ENCODE peak calls at places on chromosomes 12 and 14, in eight cellular contexts. S, Z, P, K, O, L, C and A are unnamed samples.

GRCh38 chr14:103161054-103161397 is 37.8 kb downstream of the TNFAIP2 start:
- DNase-seq in C (peak), Z (no peak), S (no peak), L (no peak), O (no peak), K (no peak), P (no peak), A (no peak)

GRCh38 chr12:90888316-90888715 is 66.7 kb downstream of the CCER1 start:
- DNase-seq in C (no peak), S (no peak), L (no peak), O (no peak), K (no peak), Z (no peak), P (no peak), A (no peak)

GRCh38 chr12:64621257-64621942 is 11.1 kb downstream of the RASSF3 start:
- DNase-seq in L (no peak), Z (no peak), K (no peak), O (no peak), S (no peak), C (no peak), P (no peak), A (no peak)

GRCh38 chr12:92044435-92044834 is 101.2 kb downstream of the BTG1 start:
- DNase-seq in S (no peak), K (no peak), O (no peak), L (no peak), Z (no peak), P (no peak), C (no peak), A (no peak)

GRCh38 chr14:89491701-89492381 is 74.8 kb upstream of the FOXN3 start:
- DNase-seq in L (no peak), Z (no peak), O (no peak), K (no peak), P (no peak), S (no peak), C (no peak), A (no peak)

GRCh38 chr12:53219956-53220856 is 11.8 kb downstream of the RARG start:
- DNase-seq in L (peak), K (peak), O (peak), P (peak), S (peak), Z (peak), C (peak), A (peak)

GRCh38 chr12:27822076-27822712 is 42.2 kb upstream of the MANSC4 start:
- DNase-seq in L (no peak), Z (peak), C (no peak), O (no peak), S (no peak), K (no peak), P (no peak), A (peak)

GRCh38 chr12:107973950-107974349 is 155.1 kb upstream of the WSCD2 start:
- DNase-seq in O (no peak), Z (no peak), L (no peak), S (no peak), K (no peak), C (no peak), P (no peak), A (no peak)

GRCh38 chr12:79844693-79845092 is 90.2 kb downstream of the PPP1R12A start:
- DNase-seq in K (no peak), P (no peak), C (no peak), L (no peak), Z (no peak), O (peak), S (no peak), A (no peak)

GRCh38 chr14:64973826-64974225 is 1.7 kb upstream of the RAB15 start:
- DNase-seq in O (no peak), K (no peak), L (no peak), Z (no peak), P (no peak), C (no peak), S (no peak), A (no peak)

GRCh38 chr14:20781805-20782204 is 737 bp downstream of the RNASE6 start:
- DNase-seq in S (no peak), O (no peak), P (no peak), C (no peak), Z (no peak), K (no peak), L (peak), A (no peak)

GRCh38 chr14:70416322-70416716 is 571 bp downstream of the SYNJ2BP start:
- DNase-seq in C (no peak), P (no peak), Z (no peak), S (no peak), O (no peak), L (no peak), K (no peak), A (no peak)

GRCh38 chr12:101570022-101570421 is 24.7 kb upstream of the MYBPC1 start:
- DNase-seq in K (no peak), Z (no peak), P (no peak), S (no peak), C (no peak), O (no peak), L (no peak), A (no peak)

GRCh38 chr14:77641534-77642341 is 25.3 kb upstream of the SPTLC2 start:
- DNase-seq in C (peak), O (no peak), K (peak), Z (peak), P (peak), S (peak), L (no peak), A (peak)

GRCh38 chr12:16266085-16266484 is 11.4 kb downstream of the SLC15A5 start:
- DNase-seq in C (no peak), O (no peak), L (no peak), K (no peak), S (no peak), Z (no peak), P (no peak), A (no peak)

GRCh38 chr12:57603323-57603722 is 1.3 kb upstream of the DTX3 start:
- DNase-seq in P (no peak), C (no peak), O (no peak), K (no peak), Z (no peak), L (no peak), S (no peak), A (no peak)

GRCh38 chr14:105486974-105487448 is 325 bp downstream of the CRIP1 start:
- DNase-seq in C (peak), L (no peak), K (no peak), O (no peak), P (peak), S (no peak), Z (peak), A (peak)

GRCh38 chr12:89354630-89354931 is 2.3 kb upstream of the DUSP6 start:
- DNase-seq in Z (no peak), P (no peak), K (peak), C (no peak), S (no peak), L (no peak), O (no peak), A (no peak)

GRCh38 chr14:70654609-70655008 is 12.9 kb downstream of the TTC9 start:
- DNase-seq in C (no peak), S (no peak), Z (no peak), P (no peak), K (peak), L (no peak), O (no peak), A (peak)

GRCh38 chr12:92560713-92561542 is 141.9 kb upstream of the PLEKHG7 start:
- DNase-seq in C (no peak), L (no peak), K (no peak), P (no peak), S (no peak), O (no peak), Z (no peak), A (no peak)

GRCh38 chr14:24921903-24922302 is 128.0 kb downstream of the STXBP6 start:
- DNase-seq in Z (no peak), O (no peak), P (no peak), S (no peak), K (no peak), C (no peak), L (no peak), A (no peak)

GRCh38 chr12:105343836-105344235 is 13.3 kb downstream of the C12orf75 start:
- DNase-seq in K (no peak), O (no peak), P (no peak), C (no peak), Z (no peak), L (no peak), S (no peak), A (no peak)

GRCh38 chr12:57765003-57765697 is 1.7 kb downstream of the CYP27B1 start:
- DNase-seq in P (peak), Z (peak), C (peak), L (no peak), O (peak), K (peak), S (peak), A (peak)

GRCh38 chr12:55697686-55698085 is 10.0 kb downstream of the ITGA7 start:
- DNase-seq in S (no peak), Z (no peak), O (no peak), K (no peak), P (no peak), L (no peak), C (peak), A (no peak)

GRCh38 chr14:69910871-69911270 is 31.7 kb downstream of the SMOC1 start:
- DNase-seq in S (no peak), P (no peak), K (no peak), O (no peak), C (no peak), L (no peak), Z (no peak), A (no peak)

GRCh38 chr12:15423629-15424028 is 101.3 kb downstream of the PTPRO start:
- DNase-seq in S (no peak), K (no peak), P (no peak), Z (no peak), O (no peak), L (no peak), C (no peak), A (no peak)

GRCh38 chr14:24831677-24832076 is 197.7 kb upstream of the GZMB start:
- DNase-seq in Z (no peak), K (no peak), S (no peak), P (no peak), L (no peak), O (no peak), C (no peak), A (no peak)

GRCh38 chr14:38255673-38256357 is at the start of gene CLEC14A:
- DNase-seq in O (no peak), K (peak), Z (peak), C (peak), P (peak), L (no peak), S (no peak), A (no peak)

GRCh38 chr12:132075026-132075713 is 68.9 kb downstream of the DDX51 start:
- DNase-seq in K (no peak), L (no peak), C (no peak), S (no peak), Z (no peak), P (no peak), O (no peak), A (no peak)

GRCh38 chr12:14952295-14952995 is 9.0 kb downstream of the ARHGDIB start:
- DNase-seq in Z (peak), S (no peak), L (peak), O (peak), C (no peak), K (peak), P (no peak), A (peak)

GRCh38 chr14:44505588-44505987 is 1.5 kb downstream of the FSCB start:
- DNase-seq in C (no peak), O (no peak), P (no peak), Z (no peak), S (no peak), K (no peak), L (no peak), A (no peak)

GRCh38 chr14:89807151-89807550 is 147.4 kb downstream of the EFCAB11 start:
- DNase-seq in S (no peak), K (no peak), O (no peak), Z (no peak), C (no peak), L (no peak), P (no peak), A (no peak)

GRCh38 chr12:124337628-124338027 is 42.7 kb downstream of the RFLNA start:
- DNase-seq in O (no peak), S (no peak), K (no peak), P (no peak), Z (no peak), C (peak), L (no peak), A (no peak)

GRCh38 chr12:115670869-115671268 is 606.6 kb downstream of the MED13L start:
- DNase-seq in Z (no peak), O (no peak), K (no peak), L (no peak), C (no peak), S (no peak), P (no peak), A (no peak)
- H3K27ac ChIP-seq in Z (no peak), O (no peak), K (no peak), L (no peak), C (no peak), S (no peak), P (no peak), A (no peak)

GRCh38 chr12:46908236-46908935 is 82.6 kb upstream of the SLC38A4 start:
- DNase-seq in K (no peak), L (no peak), Z (no peak), C (no peak), P (no peak), S (no peak), O (no peak), A (no peak)

GRCh38 chr12:46907791-46908190 is 82.0 kb upstream of the SLC38A4 start:
- DNase-seq in Z (no peak), P (no peak), C (no peak), O (no peak), S (no peak), K (no peak), L (no peak), A (no peak)

GRCh38 chr12:46904406-46905240 is 78.8 kb upstream of the SLC38A4 start:
- DNase-seq in L (no peak), Z (no peak), C (no peak), P (no peak), O (no peak), K (no peak), S (no peak), A (no peak)

GRCh38 chr12:46910830-46911229 is 85.0 kb upstream of the SLC38A4 start:
- DNase-seq in C (no peak), S (no peak), K (no peak), P (no peak), Z (no peak), O (no peak), L (no peak), A (no peak)

DNA sequence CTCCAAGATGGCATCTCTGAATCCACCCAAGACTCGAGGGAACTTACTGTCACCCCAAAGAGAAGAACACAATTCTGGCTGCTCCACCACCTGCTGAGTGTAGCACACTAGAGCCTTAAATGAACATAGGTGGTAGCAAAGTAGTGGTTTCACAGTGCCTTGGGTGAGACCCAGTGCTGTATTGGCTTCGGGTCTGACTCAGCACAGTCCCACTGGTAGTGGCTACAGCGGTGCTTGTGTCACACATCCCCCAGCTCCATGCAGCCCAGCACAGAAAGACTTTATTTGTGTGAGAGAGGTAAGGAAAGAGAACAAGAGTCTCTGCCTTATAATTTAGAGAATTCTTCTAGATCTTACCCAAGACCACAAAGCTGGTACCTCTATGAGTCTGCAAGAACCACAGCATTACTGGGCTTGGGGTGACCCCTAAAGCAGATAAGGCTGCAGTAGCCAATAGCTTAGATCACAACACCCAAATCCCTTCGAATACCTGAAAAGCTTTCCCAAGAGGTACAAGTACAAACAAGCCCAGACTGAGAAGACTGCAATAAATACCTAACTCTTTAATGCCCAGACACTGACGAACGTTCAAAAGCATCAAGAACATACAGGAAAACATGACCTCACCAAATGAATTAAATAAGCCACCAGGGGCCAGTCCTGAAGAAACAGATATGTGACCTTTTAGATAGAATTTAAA is 83.3 kb upstream of the SLC38A4 start:
- DNase-seq in S (no peak), O (no peak), K (no peak), L (no peak), Z (no peak), P (no peak), C (no peak), A (no peak)
- H3K27ac ChIP-seq in S (no peak), O (no peak), K (no peak), L (no peak), Z (no peak), P (no peak), C (no peak), A (no peak)

GRCh38 chr12:11738450-11738849 is 89.0 kb downstream of the ETV6 start:
- DNase-seq in Z (no peak), K (no peak), C (no peak), S (peak), P (no peak), L (no peak), O (no peak), A (no peak)

GRCh38 chr12:11731455-11731854 is 82.0 kb downstream of the ETV6 start:
- DNase-seq in L (no peak), O (no peak), Z (no peak), P (no peak), K (no peak), C (no peak), S (no peak), A (no peak)

GRCh38 chr12:11732023-11732422 is 82.5 kb downstream of the ETV6 start:
- DNase-seq in S (no peak), P (no peak), K (no peak), Z (no peak), L (no peak), O (no peak), C (no peak), A (no peak)

GRCh38 chr12:11732760-11733159 is 83.3 kb downstream of the ETV6 start:
- DNase-seq in C (no peak), Z (no peak), L (no peak), P (no peak), O (no peak), S (no peak), K (no peak), A (no peak)

GRCh38 chr12:11734781-11735180 is 85.3 kb downstream of the ETV6 start:
- DNase-seq in K (no peak), L (no peak), P (no peak), O (no peak), C (no peak), Z (no peak), S (no peak), A (no peak)
- H3K27ac ChIP-seq in K (no peak), L (no peak), P (no peak), O (no peak), C (no peak), Z (no peak), S (no peak), A (no peak)

DNA sequence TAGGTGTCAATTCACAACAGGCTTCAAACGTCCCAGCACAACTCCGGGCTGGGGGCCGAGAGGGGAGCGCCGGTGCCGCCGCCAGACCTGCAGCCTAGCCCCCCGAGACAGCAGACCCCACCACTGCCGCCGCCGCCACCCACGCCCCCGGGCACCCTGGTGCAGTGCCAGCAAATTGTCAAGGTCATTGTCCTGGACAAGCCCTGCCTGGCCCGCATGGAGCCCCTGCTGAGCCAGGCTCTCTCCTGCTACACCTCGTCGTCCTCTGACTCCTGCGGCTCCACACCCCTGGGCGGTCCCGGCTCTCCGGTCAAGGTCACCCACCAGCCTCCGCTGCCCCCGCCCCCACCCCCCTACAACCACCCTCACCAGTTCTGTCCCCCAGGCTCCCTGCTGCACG is 39.4 kb downstream of the SLC6A12 start:
- DNase-seq in K (no peak), C (no peak), S (no peak), P (no peak), O (no peak), Z (no peak), L (no peak), A (no peak)
- H3K27ac ChIP-seq in K (no peak), C (no peak), S (no peak), P (no peak), O (no peak), Z (no peak), L (no peak), A (no peak)

GRCh38 chr14:36652542-36653201 is 9.0 kb upstream of the PAX9 start:
- DNase-seq in O (no peak), P (no peak), L (no peak), Z (no peak), C (no peak), K (no peak), S (no peak), A (no peak)
- H3K27ac ChIP-seq in O (no peak), P (no peak), L (no peak), Z (no peak), C (no peak), K (no peak), S (no peak), A (no peak)

GRCh38 chr14:22403286-22403685 is 185.7 kb downstream of the DAD1 start:
- DNase-seq in Z (no peak), O (no peak), C (no peak), S (no peak), P (no peak), L (no peak), K (no peak), A (no peak)
- H3K27ac ChIP-seq in Z (no peak), O (no peak), C (no peak), S (no peak), P (no peak), L (no peak), K (no peak), A (no peak)

GRCh38 chr12:11565752-11566151 is 83.7 kb upstream of the ETV6 start:
- DNase-seq in L (no peak), O (no peak), Z (no peak), S (no peak), K (no peak), C (no peak), P (no peak), A (no peak)

GRCh38 chr12:11568155-11568761 is 81.2 kb upstream of the ETV6 start:
- DNase-seq in C (no peak), O (no peak), S (no peak), L (no peak), Z (no peak), P (no peak), K (no peak), A (no peak)

GRCh38 chr12:11561416-11561815 is 88.1 kb upstream of the ETV6 start:
- DNase-seq in O (no peak), Z (no peak), C (no peak), S (no peak), K (no peak), P (no peak), L (no peak), A (no peak)

GRCh38 chr12:11563785-11564739 is 85.4 kb upstream of the ETV6 start:
- DNase-seq in C (no peak), P (no peak), L (no peak), O (no peak), S (no peak), Z (no peak), K (no peak), A (no peak)

DNA sequence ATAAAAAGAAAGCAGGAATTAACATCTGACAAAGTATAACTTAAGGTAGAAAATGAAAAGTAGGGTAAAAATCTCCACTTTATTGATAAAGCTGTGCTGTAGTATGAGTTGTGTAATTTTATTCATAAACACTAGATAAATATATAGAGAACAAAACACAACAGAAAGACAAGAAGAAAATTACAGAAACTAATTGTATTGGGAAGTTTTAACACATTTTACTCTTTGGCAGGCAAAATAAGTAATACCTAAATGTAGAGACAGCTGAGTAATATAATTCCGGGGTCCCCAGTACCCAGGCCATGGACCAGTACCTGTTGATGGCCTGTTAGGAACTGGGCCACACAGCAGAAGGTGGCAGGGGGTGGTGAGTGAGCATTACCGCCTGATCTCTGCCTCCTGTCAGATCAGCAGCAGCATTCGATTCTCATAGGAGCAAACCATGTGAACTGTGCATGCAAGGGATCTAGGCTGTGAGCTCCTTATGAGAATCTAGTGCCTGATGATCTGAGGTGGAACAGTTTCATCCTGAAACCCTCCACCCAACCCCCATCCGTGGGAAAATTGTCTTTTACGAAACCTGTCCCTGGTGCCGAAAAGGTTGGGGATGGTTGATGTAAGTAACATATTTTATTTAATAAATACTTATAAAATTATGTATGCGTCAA is 84.4 kb upstream of the ETV6 start:
- DNase-seq in K (no peak), Z (no peak), O (no peak), S (no peak), P (no peak), C (no peak), L (no peak), A (no peak)
- H3K27ac ChIP-seq in K (no peak), Z (no peak), O (no peak), S (no peak), P (no peak), C (no peak), L (no peak), A (no peak)